ENCODE peak calls at places on chromosomes 6 and 20, in six cellular contexts. L is LoVo; A is EL; W is heart right ventricle; V is CD4-positive, alpha-beta T cell; C is H1. F is an unnamed sample.

GRCh38 chr20:7275628-7276237 is 508.2 kb downstream of the BMP2 start:
- DNase-seq in C (no peak), V (no peak), W (no peak), A (no peak), L (no peak), F (no peak)

GRCh38 chr20:59749293-59749680 is 144.9 kb downstream of the PHACTR3 start:
- DNase-seq in A (peak; percentile 68), C (no peak), V (no peak), L (no peak), W (no peak), F (no peak)

GRCh38 chr6:7008451-7008988 is 99.2 kb upstream of the RREB1 start:
- DNase-seq in L (no peak), W (no peak), V (no peak), C (peak; percentile 13), A (no peak), F (no peak)

GRCh38 chr6:160379464-160379863 is 31.3 kb downstream of the SLC22A3 start:
- DNase-seq in C (no peak), A (peak; percentile 17), V (no peak), L (peak; percentile 20), W (no peak), F (no peak)

GRCh38 chr20:44069203-44069931 is 117.6 kb downstream of the JPH2 start:
- DNase-seq in V (peak; percentile 64), A (no peak), W (no peak), C (no peak), L (no peak), F (peak; percentile 93)

GRCh38 chr6:111092006-111092405 is 4.7 kb downstream of the SLC16A10 start:
- DNase-seq in W (no peak), A (no peak), L (no peak), C (no peak), V (no peak), F (no peak)

GRCh38 chr20:57468523-57469417 is 56.2 kb downstream of the CTCFL start:
- DNase-seq in A (no peak), W (no peak), V (no peak), C (no peak), L (no peak), F (no peak)

GRCh38 chr6:83092756-83093399 is 25.4 kb downstream of the DOP1A start:
- DNase-seq in W (no peak), V (no peak), L (no peak), A (no peak), C (no peak), F (no peak)

GRCh38 chr6:72650081-72650745 is 28.3 kb downstream of the KCNQ5 start:
- DNase-seq in L (no peak), V (no peak), C (no peak), A (peak; percentile 31), W (no peak), F (no peak)

GRCh38 chr20:45292343-45292742 is 14.3 kb upstream of the RBPJL start:
- DNase-seq in L (no peak), C (no peak), W (no peak), A (no peak), V (no peak), F (no peak)

GRCh38 chr20:51089840-51090239 is 66.9 kb upstream of the KCNG1 start:
- DNase-seq in V (no peak), A (no peak), C (no peak), L (no peak), W (no peak), F (no peak)

GRCh38 chr20:23606652-23607049 is 934 bp upstream of the CST9 start:
- DNase-seq in C (peak; percentile 73), A (peak; percentile 76), V (peak; percentile 19), L (peak; percentile 54), W (peak; percentile 77), F (peak; percentile 76)

GRCh38 chr6:20159781-20160540 is 52.3 kb downstream of the MBOAT1 start:
- DNase-seq in W (no peak), C (no peak), L (no peak), V (no peak), A (peak; percentile 6), F (no peak)

GRCh38 chr6:2939315-2940009 is 31.9 kb downstream of the SERPINB6 start:
- DNase-seq in C (no peak), L (no peak), A (no peak), V (no peak), W (no peak), F (no peak)

F was measured in naive thymus-derived CD8-positive, alpha-beta T cell.